ENCODE peak calls at places on chromosomes 2 and 18, in four cellular contexts. H, F, T and L are unnamed samples.
A peak's percentile ranks its signal among the peaks of the same experiment; 100 is the strongest.

GRCh38 chr2:187552959-187553681 is 1.1 kb downstream of the TFPI start:
- DNase-seq in H (peak; percentile 53), F (peak; percentile 78), T (peak; percentile 91), L (no peak)

GRCh38 chr2:140376686-140377085 is 1596.5 kb upstream of the NXPH2 start:
- DNase-seq in H (no peak), F (no peak), T (no peak), L (no peak)

GRCh38 chr18:62418258-62418657 is 93.1 kb downstream of the TNFRSF11A start:
- DNase-seq in H (no peak), F (no peak), T (no peak), L (no peak)

GRCh38 chr2:105184420-105184819 is 57.1 kb upstream of the GPR45 start:
- DNase-seq in H (no peak), F (no peak), T (no peak), L (no peak)

GRCh38 chr2:144886847-144887246 is 366.9 kb upstream of the ZEB2 start:
- DNase-seq in H (no peak), F (no peak), T (no peak), L (peak; percentile 68)

GRCh38 chr18:35252466-35252865 is 11.6 kb downstream of the ZNF397 start:
- DNase-seq in H (no peak), F (no peak), T (no peak), L (no peak)

GRCh38 chr2:72198532-72199241 is 51.0 kb upstream of the CYP26B1 start:
- DNase-seq in H (peak; percentile 79), F (peak; percentile 32), T (peak; percentile 57), L (no peak)

GRCh38 chr2:134290363-134290762 is 36.5 kb downstream of the MGAT5 start:
- DNase-seq in H (no peak), F (no peak), T (no peak), L (no peak)

GRCh38 chr18:80012714-80013113 is 21.5 kb upstream of the RBFA start:
- DNase-seq in H (no peak), F (no peak), T (no peak), L (no peak)

GRCh38 chr2:232901711-232902578 is 31.9 kb downstream of the SNORC start:
- DNase-seq in H (peak; percentile 81), F (peak; percentile 93), T (peak; percentile 94), L (peak; percentile 43)

GRCh38 chr2:195447353-195447975 is 209.6 kb upstream of the SLC39A10 start:
- DNase-seq in H (no peak), F (no peak), T (no peak), L (no peak)

GRCh38 chr2:113806217-113806913 is 49.9 kb upstream of the SLC35F5 start:
- DNase-seq in H (no peak), F (no peak), T (no peak), L (no peak)

GRCh38 chr2:43515807-43516497 is 79.9 kb downstream of the THADA start:
- DNase-seq in H (no peak), F (no peak), T (no peak), L (no peak)

GRCh38 chr2:132911726-132912724 is 242.0 kb upstream of the LYPD1 start:
- DNase-seq in H (no peak), F (no peak), T (peak; percentile 61), L (peak; percentile 21)

GRCh38 chr18:22822841-22823508 is 110.2 kb upstream of the RBBP8 start:
- DNase-seq in H (no peak), F (no peak), T (no peak), L (no peak)

GRCh38 chr2:71926860-71927756 is 220.6 kb downstream of the CYP26B1 start:
- DNase-seq in H (no peak), F (peak; percentile 1), T (no peak), L (no peak)